ENCODE peak calls at places on chromosome 13, in six cellular contexts. One of them, this sample, is unnamed.
A peak's percentile ranks its signal among the peaks of the same experiment; 100 is the strongest.

GRCh38 chr13:90951663-90952062 is 395.8 kb upstream of the MIR17HG start:
- DNase-seq in HCT116: no peak
- DNase-seq in GM23248: no peak
- DNase-seq in neural progenitor cell: no peak
- DNase-seq in OCI-LY7: no peak
- DNase-seq in hepatocyte: no peak
- DNase-seq in this sample: no peak

GRCh38 chr13:38582133-38582532 is 104.7 kb upstream of the FREM2 start:
- DNase-seq in HCT116: no peak
- DNase-seq in GM23248: peak; percentile 57
- DNase-seq in neural progenitor cell: peak; percentile 61
- DNase-seq in OCI-LY7: peak; percentile 41
- DNase-seq in hepatocyte: peak; percentile 73
- DNase-seq in this sample: peak; percentile 72

GRCh38 chr13:30364133-30364532 is 56.8 kb upstream of the KATNAL1 start:
- DNase-seq in HCT116: no peak
- DNase-seq in GM23248: peak; percentile 23
- DNase-seq in neural progenitor cell: no peak
- DNase-seq in OCI-LY7: no peak
- DNase-seq in hepatocyte: peak; percentile 41
- DNase-seq in this sample: no peak

GRCh38 chr13:83499286-83499685 is 383.0 kb downstream of the SLITRK1 start:
- DNase-seq in HCT116: no peak
- DNase-seq in GM23248: peak; percentile 21
- DNase-seq in neural progenitor cell: no peak
- DNase-seq in OCI-LY7: no peak
- DNase-seq in hepatocyte: no peak
- DNase-seq in this sample: no peak

GRCh38 chr13:49927755-49928154 is 8.4 kb downstream of the SPRYD7 start:
- DNase-seq in HCT116: no peak
- DNase-seq in GM23248: peak; percentile 75
- DNase-seq in neural progenitor cell: no peak
- DNase-seq in OCI-LY7: no peak
- DNase-seq in hepatocyte: no peak
- DNase-seq in this sample: no peak

GRCh38 chr13:110815471-110816204 is 99.2 kb downstream of the ANKRD10 start:
- DNase-seq in HCT116: no peak
- DNase-seq in GM23248: no peak
- DNase-seq in neural progenitor cell: no peak
- DNase-seq in OCI-LY7: no peak
- DNase-seq in hepatocyte: no peak
- DNase-seq in this sample: no peak

GRCh38 chr13:32746474-32746873 is 160.2 kb downstream of the PDS5B start:
- DNase-seq in HCT116: no peak
- DNase-seq in GM23248: no peak
- DNase-seq in neural progenitor cell: no peak
- DNase-seq in OCI-LY7: no peak
- DNase-seq in hepatocyte: no peak
- DNase-seq in this sample: no peak

GRCh38 chr13:45015300-45015699 is 26.0 kb downstream of the GPALPP1 start:
- DNase-seq in HCT116: no peak
- DNase-seq in GM23248: peak; percentile 13
- DNase-seq in neural progenitor cell: no peak
- DNase-seq in OCI-LY7: no peak
- DNase-seq in hepatocyte: no peak
- DNase-seq in this sample: no peak

GRCh38 chr13:20348018-20348417 is 115.9 kb upstream of the GJB6 start:
- DNase-seq in HCT116: no peak
- DNase-seq in GM23248: no peak
- DNase-seq in neural progenitor cell: no peak
- DNase-seq in OCI-LY7: no peak
- DNase-seq in hepatocyte: no peak
- DNase-seq in this sample: no peak

GRCh38 chr13:44417446-44417845 is 43.8 kb downstream of the SERP2 start:
- DNase-seq in HCT116: no peak
- DNase-seq in GM23248: no peak
- DNase-seq in neural progenitor cell: no peak
- DNase-seq in OCI-LY7: no peak
- DNase-seq in hepatocyte: no peak
- DNase-seq in this sample: no peak

GRCh38 chr13:21825186-21825585 is 154.3 kb downstream of the FGF9 start:
- DNase-seq in HCT116: no peak
- DNase-seq in GM23248: no peak
- DNase-seq in neural progenitor cell: no peak
- DNase-seq in OCI-LY7: no peak
- DNase-seq in hepatocyte: peak; percentile 73
- DNase-seq in this sample: no peak

GRCh38 chr13:79631260-79631659 is 150.3 kb downstream of the NDFIP2 start:
- DNase-seq in HCT116: peak; percentile 56
- DNase-seq in GM23248: peak; percentile 94
- DNase-seq in neural progenitor cell: no peak
- DNase-seq in OCI-LY7: no peak
- DNase-seq in hepatocyte: peak; percentile 59
- DNase-seq in this sample: peak; percentile 12

GRCh38 chr13:59318320-59318930 is 845.3 kb downstream of the DIAPH3 start:
- DNase-seq in HCT116: peak; percentile 2
- DNase-seq in GM23248: peak; percentile 61
- DNase-seq in neural progenitor cell: peak; percentile 91
- DNase-seq in OCI-LY7: peak; percentile 65
- DNase-seq in hepatocyte: peak; percentile 87
- DNase-seq in this sample: peak; percentile 94

GRCh38 chr13:74206855-74207254 is 72.7 kb upstream of the KLF12 start:
- DNase-seq in HCT116: no peak
- DNase-seq in GM23248: no peak
- DNase-seq in neural progenitor cell: no peak
- DNase-seq in OCI-LY7: no peak
- DNase-seq in hepatocyte: no peak
- DNase-seq in this sample: no peak

GRCh38 chr13:20825476-20825875 is 51.7 kb upstream of the EEF1AKMT1 start:
- DNase-seq in HCT116: no peak
- DNase-seq in GM23248: peak; percentile 27
- DNase-seq in neural progenitor cell: no peak
- DNase-seq in OCI-LY7: peak; percentile 21
- DNase-seq in hepatocyte: no peak
- DNase-seq in this sample: no peak

GRCh38 chr13:26722321-26722720 is 38.3 kb downstream of the GPR12 start:
- DNase-seq in HCT116: no peak
- DNase-seq in GM23248: no peak
- DNase-seq in neural progenitor cell: no peak
- DNase-seq in OCI-LY7: no peak
- DNase-seq in hepatocyte: no peak
- DNase-seq in this sample: no peak

GRCh38 chr13:52454459-52454824 is 836 bp upstream of the CKAP2 start:
- DNase-seq in HCT116: no peak
- DNase-seq in GM23248: no peak
- DNase-seq in neural progenitor cell: peak; percentile 32
- DNase-seq in OCI-LY7: peak; percentile 77
- DNase-seq in hepatocyte: peak; percentile 29
- DNase-seq in this sample: peak; percentile 12

GRCh38 chr13:55244991-55245644 is 1895.6 kb upstream of the PRR20A start:
- DNase-seq in HCT116: no peak
- DNase-seq in GM23248: no peak
- DNase-seq in neural progenitor cell: peak; percentile 70
- DNase-seq in OCI-LY7: no peak
- DNase-seq in hepatocyte: peak; percentile 36
- DNase-seq in this sample: peak; percentile 91

GRCh38 chr13:80237646-80238045 is 103.3 kb downstream of the SPRY2 start:
- DNase-seq in HCT116: no peak
- DNase-seq in GM23248: peak; percentile 60
- DNase-seq in neural progenitor cell: no peak
- DNase-seq in OCI-LY7: no peak
- DNase-seq in hepatocyte: no peak
- DNase-seq in this sample: no peak

GRCh38 chr13:33610471-33611015 is 207.4 kb upstream of the RFC3 start:
- DNase-seq in HCT116: no peak
- DNase-seq in GM23248: no peak
- DNase-seq in neural progenitor cell: peak; percentile 58
- DNase-seq in OCI-LY7: no peak
- DNase-seq in hepatocyte: no peak
- DNase-seq in this sample: peak; percentile 60

GRCh38 chr13:67228909-67229308 is 1.2 kb downstream of the PCDH9 start:
- DNase-seq in HCT116: no peak
- DNase-seq in GM23248: peak; percentile 5
- DNase-seq in neural progenitor cell: no peak
- DNase-seq in OCI-LY7: peak; percentile 30
- DNase-seq in hepatocyte: no peak
- DNase-seq in this sample: no peak

GRCh38 chr13:24541127-24541475 is 28.5 kb upstream of the PARP4 start:
- DNase-seq in HCT116: no peak
- DNase-seq in GM23248: no peak
- DNase-seq in neural progenitor cell: no peak
- DNase-seq in OCI-LY7: no peak
- DNase-seq in hepatocyte: no peak
- DNase-seq in this sample: no peak

GRCh38 chr13:76884571-76885202 is 1.5 kb downstream of the KCTD12 start:
- DNase-seq in HCT116: no peak
- DNase-seq in GM23248: peak; percentile 69
- DNase-seq in neural progenitor cell: no peak
- DNase-seq in OCI-LY7: no peak
- DNase-seq in hepatocyte: peak; percentile 29
- DNase-seq in this sample: no peak

GRCh38 chr13:62305758-62306157 is 890.1 kb upstream of the PCDH20 start:
- DNase-seq in HCT116: no peak
- DNase-seq in GM23248: no peak
- DNase-seq in neural progenitor cell: peak; percentile 8
- DNase-seq in OCI-LY7: peak; percentile 58
- DNase-seq in hepatocyte: no peak
- DNase-seq in this sample: no peak

DNA sequence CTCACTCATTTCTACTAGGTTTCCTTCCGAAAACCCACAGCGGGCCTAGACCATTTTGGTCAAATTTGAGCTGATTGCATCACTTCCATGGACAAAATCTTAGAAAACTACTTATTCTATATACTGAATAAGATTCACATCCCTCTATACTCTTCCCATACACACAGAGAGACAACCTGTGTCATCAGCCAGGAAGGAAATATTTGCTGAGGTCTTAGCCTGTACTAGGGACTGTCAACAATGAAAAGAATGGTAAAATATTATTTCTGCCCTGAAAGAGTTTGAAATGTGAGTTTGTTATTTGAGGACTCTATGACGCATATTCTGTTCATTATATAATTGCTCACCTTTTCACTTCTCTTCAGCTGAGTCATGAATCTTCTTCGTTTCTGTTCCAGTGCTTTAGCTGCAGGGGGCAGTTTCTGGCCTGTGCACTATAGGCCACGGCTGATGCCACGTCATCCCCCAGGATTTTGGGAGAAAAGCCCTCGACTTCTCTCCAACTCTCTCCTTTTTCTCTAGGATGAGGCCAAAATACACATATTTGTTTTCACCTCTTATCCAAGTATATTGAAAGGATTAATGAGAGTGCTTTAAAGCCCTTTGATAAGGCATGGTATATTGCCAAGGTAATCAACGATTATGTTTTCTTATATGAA is 47.7 kb downstream of the GSX1 start:
- DNase-seq in HCT116: peak; percentile 36
- DNase-seq in GM23248: peak; percentile 36
- DNase-seq in neural progenitor cell: no peak
- DNase-seq in OCI-LY7: no peak
- DNase-seq in hepatocyte: no peak
- DNase-seq in this sample: no peak
- TF ChIP-seq EZH2phosphoT487 in HCT116: no peak
- TF ChIP-seq EZH2phosphoT487 in GM23248: no peak
- TF ChIP-seq EZH2phosphoT487 in neural progenitor cell: no peak
- TF ChIP-seq EZH2phosphoT487 in OCI-LY7: no peak
- TF ChIP-seq EZH2phosphoT487 in hepatocyte: no peak
- TF ChIP-seq EZH2phosphoT487 in this sample: no peak

DNA sequence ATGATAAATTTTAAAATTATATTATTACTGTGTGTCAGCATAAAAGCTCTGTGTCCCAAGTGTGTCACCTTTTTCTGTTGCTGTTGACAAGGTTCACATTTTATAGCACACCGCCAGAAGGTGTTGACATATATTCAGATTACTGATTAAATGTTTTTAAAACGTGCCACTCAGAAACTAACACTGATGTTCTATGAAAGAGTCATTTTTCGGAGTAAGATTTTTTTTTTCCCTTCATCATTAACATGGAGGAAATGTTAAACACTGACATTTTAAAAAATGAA is 197.5 kb downstream of the TM9SF2 start:
- DNase-seq in HCT116: no peak
- DNase-seq in GM23248: no peak
- DNase-seq in neural progenitor cell: no peak
- DNase-seq in OCI-LY7: no peak
- DNase-seq in hepatocyte: no peak
- DNase-seq in this sample: no peak
- TF ChIP-seq EZH2phosphoT487 in HCT116: no peak
- TF ChIP-seq EZH2phosphoT487 in GM23248: no peak
- TF ChIP-seq EZH2phosphoT487 in neural progenitor cell: no peak
- TF ChIP-seq EZH2phosphoT487 in OCI-LY7: no peak
- TF ChIP-seq EZH2phosphoT487 in hepatocyte: no peak
- TF ChIP-seq EZH2phosphoT487 in this sample: no peak

GRCh38 chr13:71722206-71722605 is 144.8 kb downstream of the DACH1 start:
- DNase-seq in HCT116: no peak
- DNase-seq in GM23248: no peak
- DNase-seq in neural progenitor cell: no peak
- DNase-seq in OCI-LY7: no peak
- DNase-seq in hepatocyte: no peak
- DNase-seq in this sample: no peak
- TF ChIP-seq EZH2phosphoT487 in HCT116: no peak
- TF ChIP-seq EZH2phosphoT487 in GM23248: no peak
- TF ChIP-seq EZH2phosphoT487 in neural progenitor cell: no peak
- TF ChIP-seq EZH2phosphoT487 in OCI-LY7: no peak
- TF ChIP-seq EZH2phosphoT487 in hepatocyte: no peak
- TF ChIP-seq EZH2phosphoT487 in this sample: no peak

GRCh38 chr13:98461525-98462240 is 115.2 kb downstream of the STK24 start:
- DNase-seq in HCT116: no peak
- DNase-seq in GM23248: no peak
- DNase-seq in neural progenitor cell: peak; percentile 19
- DNase-seq in OCI-LY7: no peak
- DNase-seq in hepatocyte: no peak
- DNase-seq in this sample: no peak

GRCh38 chr13:98462241-98462882 is 114.5 kb downstream of the STK24 start:
- DNase-seq in HCT116: no peak
- DNase-seq in GM23248: no peak
- DNase-seq in neural progenitor cell: no peak
- DNase-seq in OCI-LY7: no peak
- DNase-seq in hepatocyte: no peak
- DNase-seq in this sample: no peak

GRCh38 chr13:98460519-98460918 is 116.4 kb downstream of the STK24 start:
- DNase-seq in HCT116: no peak
- DNase-seq in GM23248: no peak
- DNase-seq in neural progenitor cell: no peak
- DNase-seq in OCI-LY7: no peak
- DNase-seq in hepatocyte: no peak
- DNase-seq in this sample: no peak

GRCh38 chr13:98459721-98460370 is 117.1 kb downstream of the STK24 start:
- DNase-seq in HCT116: no peak
- DNase-seq in GM23248: no peak
- DNase-seq in neural progenitor cell: no peak
- DNase-seq in OCI-LY7: no peak
- DNase-seq in hepatocyte: no peak
- DNase-seq in this sample: no peak

DNA sequence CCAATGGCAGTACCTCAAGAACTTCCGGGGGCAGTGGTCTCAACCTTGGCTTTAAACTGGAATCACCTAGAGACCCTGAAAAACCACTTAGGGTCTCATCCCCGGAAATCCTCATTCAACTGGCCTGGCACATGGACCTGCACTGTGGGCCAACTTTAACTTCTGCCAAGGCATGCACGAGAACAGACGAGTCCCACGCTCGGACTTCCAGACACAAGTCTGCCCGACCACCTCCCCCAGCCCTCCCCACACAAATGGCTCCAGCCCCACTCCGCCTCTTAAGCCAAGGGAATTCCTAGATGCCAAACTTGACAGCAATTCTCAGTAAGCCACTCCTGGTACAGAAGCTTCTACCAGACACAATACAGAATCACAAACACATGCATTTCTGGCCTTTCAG is 114.0 kb downstream of the STK24 start:
- DNase-seq in HCT116: no peak
- DNase-seq in GM23248: no peak
- DNase-seq in neural progenitor cell: no peak
- DNase-seq in OCI-LY7: no peak
- DNase-seq in hepatocyte: no peak
- DNase-seq in this sample: no peak
- TF ChIP-seq EZH2phosphoT487 in HCT116: no peak
- TF ChIP-seq EZH2phosphoT487 in GM23248: no peak
- TF ChIP-seq EZH2phosphoT487 in neural progenitor cell: no peak
- TF ChIP-seq EZH2phosphoT487 in OCI-LY7: no peak
- TF ChIP-seq EZH2phosphoT487 in hepatocyte: no peak
- TF ChIP-seq EZH2phosphoT487 in this sample: no peak